ENCODE peak calls at places on chromosomes 2 and 18, in ten cellular contexts. V, R, B, Q, F, E, Y, K, W and O are unnamed samples. For H3K36me3, the result is how much of the 10 kb centered on the place peaks cover.

GRCh38 chr2:153165021-153165420 is 313.5 kb downstream of the RPRM start:
- DNase-seq in V (no peak), R (no peak), B (no peak), Q (no peak), F (no peak), E (no peak), Y (no peak), K (no peak), W (no peak), O (no peak)

GRCh38 chr2:194346189-194346588 is 1310.8 kb upstream of the SLC39A10 start:
- DNase-seq in V (no peak), R (no peak), B (no peak), Q (no peak), F (no peak), E (no peak), Y (no peak), K (no peak), W (no peak), O (no peak)

GRCh38 chr2:112055833-112056625 is 960 bp downstream of the TMEM87B start:
- DNase-seq in V (peak), R (peak), B (peak), Q (peak), F (peak), E (peak), Y (peak), K (peak), W (peak), O (peak)

GRCh38 chr2:27080140-27080469 is 1.7 kb downstream of the EMILIN1 start:
- DNase-seq in V (no peak), R (no peak), B (peak), Q (no peak), F (no peak), E (no peak), Y (no peak), K (no peak), W (no peak), O (no peak)

GRCh38 chr2:21175895-21176646 is 52.3 kb downstream of the TDRD15 start:
- DNase-seq in V (no peak), R (peak), B (no peak), Q (no peak), F (peak), E (peak), Y (peak), K (peak), W (no peak), O (no peak)

GRCh38 chr2:218605438-218605837 is 2.3 kb upstream of the PLCD4 start:
- DNase-seq in V (peak), R (no peak), B (no peak), Q (peak), F (no peak), E (no peak), Y (no peak), K (peak), W (no peak), O (peak)

GRCh38 chr18:32899819-32900218 is 127.0 kb upstream of the KLHL14 start:
- DNase-seq in V (no peak), R (no peak), B (no peak), Q (no peak), F (no peak), E (no peak), Y (no peak), K (peak), W (no peak), O (no peak)

GRCh38 chr18:40124107-40124506 is 1830.9 kb upstream of the PIK3C3 start:
- DNase-seq in V (no peak), R (no peak), B (no peak), Q (peak), F (no peak), E (peak), Y (no peak), K (peak), W (no peak), O (peak)

GRCh38 chr18:8358066-8358795 is 251.0 kb upstream of the RAB12 start:
- DNase-seq in V (no peak), R (no peak), B (no peak), Q (no peak), F (no peak), E (no peak), Y (no peak), K (no peak), W (no peak), O (no peak)

GRCh38 chr18:48066225-48066652 is 135.8 kb upstream of the SMAD2 start:
- DNase-seq in V (no peak), R (no peak), B (no peak), Q (no peak), F (no peak), E (no peak), Y (no peak), K (no peak), W (no peak), O (no peak)

GRCh38 chr2:43363086-43363485 is 136.7 kb upstream of the ZFP36L2 start:
- DNase-seq in V (no peak), R (no peak), B (no peak), Q (no peak), F (no peak), E (no peak), Y (no peak), K (no peak), W (no peak), O (no peak)

GRCh38 chr2:165778653-165779451 is 15.2 kb downstream of the GALNT3 start:
- DNase-seq in V (no peak), R (peak), B (no peak), Q (no peak), F (peak), E (no peak), Y (no peak), K (no peak), W (no peak), O (no peak)

GRCh38 chr2:12507295-12507694 is 209.4 kb upstream of the TRIB2 start:
- DNase-seq in V (no peak), R (no peak), B (peak), Q (no peak), F (no peak), E (peak), Y (peak), K (peak), W (no peak), O (peak)

GRCh38 chr18:45325791-45326190 is 289.5 kb upstream of the SLC14A2 start:
- DNase-seq in V (no peak), R (no peak), B (no peak), Q (no peak), F (no peak), E (no peak), Y (no peak), K (no peak), W (no peak), O (peak)

GRCh38 chr18:36411745-36412168 is 114.2 kb downstream of the FHOD3 start:
- DNase-seq in V (no peak), R (peak), B (no peak), Q (peak), F (peak), E (peak), Y (no peak), K (peak), W (no peak), O (no peak)

GRCh38 chr2:47334356-47335136 is 68.4 kb upstream of the MSH2 start:
- DNase-seq in V (no peak), R (peak), B (no peak), Q (peak), F (no peak), E (peak), Y (no peak), K (no peak), W (no peak), O (no peak)

GRCh38 chr18:68847219-68847860 is 49.5 kb downstream of the CCDC102B start:
- DNase-seq in V (no peak), R (peak), B (no peak), Q (no peak), F (no peak), E (peak), Y (no peak), K (peak), W (no peak), O (peak)

GRCh38 chr18:35605686-35606417 is 24.3 kb downstream of the GALNT1 start:
- DNase-seq in V (no peak), R (peak), B (no peak), Q (peak), F (no peak), E (peak), Y (no peak), K (peak), W (no peak), O (no peak)

GRCh38 chr2:156331572-156332451 is 709 bp downstream of the NR4A2 start:
- DNase-seq in V (peak), R (peak), B (peak), Q (peak), F (peak), E (peak), Y (peak), K (peak), W (peak), O (no peak)

GRCh38 chr18:13302611-13303267 is 84.2 kb downstream of the LDLRAD4 start:
- DNase-seq in V (no peak), R (no peak), B (no peak), Q (no peak), F (peak), E (no peak), Y (peak), K (no peak), W (no peak), O (no peak)

GRCh38 chr2:105683145-105683544 is 61.6 kb upstream of the NCK2 start:
- DNase-seq in V (no peak), R (no peak), B (no peak), Q (no peak), F (no peak), E (no peak), Y (no peak), K (no peak), W (no peak), O (no peak)

GRCh38 chr2:241636983-241637232 is at the start of gene THAP4:
- DNase-seq in V (no peak), R (no peak), B (no peak), Q (no peak), F (no peak), E (no peak), Y (peak), K (no peak), W (peak), O (no peak)

GRCh38 chr2:64929329-64929728 is 59.9 kb upstream of the SLC1A4 start:
- DNase-seq in V (no peak), R (no peak), B (no peak), Q (no peak), F (no peak), E (no peak), Y (no peak), K (no peak), W (no peak), O (no peak)

GRCh38 chr2:90645-91312 is 44.5 kb upstream of the FAM110C start:
- DNase-seq in V (no peak), R (no peak), B (no peak), Q (no peak), F (no peak), E (no peak), Y (no peak), K (no peak), W (no peak), O (no peak)

GRCh38 chr2:188609321-188610049 is 317.8 kb downstream of the GULP1 start:
- DNase-seq in V (no peak), R (no peak), B (no peak), Q (peak), F (no peak), E (no peak), Y (no peak), K (peak), W (no peak), O (no peak)

GRCh38 chr2:10790228-10790973 is 22.2 kb downstream of the PDIA6 start:
- DNase-seq in V (no peak), R (no peak), B (no peak), Q (no peak), F (peak), E (no peak), Y (no peak), K (no peak), W (no peak), O (peak)

GRCh38 chr2:194104687-194105086 is 1552.3 kb upstream of the SLC39A10 start:
- DNase-seq in V (no peak), R (no peak), B (no peak), Q (no peak), F (no peak), E (no peak), Y (no peak), K (no peak), W (no peak), O (no peak)

GRCh38 chr2:196256585-196256984 is 85.2 kb upstream of the STK17B start:
- DNase-seq in V (no peak), R (no peak), B (no peak), Q (no peak), F (no peak), E (no peak), Y (no peak), K (no peak), W (no peak), O (no peak)

GRCh38 chr2:222572264-222572721 is 83.6 kb downstream of the FARSB start:
- DNase-seq in V (no peak), R (no peak), B (no peak), Q (peak), F (no peak), E (peak), Y (no peak), K (no peak), W (no peak), O (no peak)

GRCh38 chr2:235638541-235639192 is 144.8 kb downstream of the AGAP1 start:
- DNase-seq in V (peak), R (no peak), B (no peak), Q (no peak), F (no peak), E (no peak), Y (no peak), K (no peak), W (no peak), O (no peak)

GRCh38 chr2:44358498-44358897 is 2.8 kb downstream of the PREPL start:
- DNase-seq in V (peak), R (peak), B (no peak), Q (peak), F (peak), E (peak), Y (peak), K (peak), W (no peak), O (peak)

GRCh38 chr2:29025711-29026110 is 44.6 kb downstream of the TOGARAM2 start:
- DNase-seq in V (no peak), R (no peak), B (no peak), Q (no peak), F (no peak), E (no peak), Y (no peak), K (no peak), W (no peak), O (no peak)

GRCh38 chr2:40317047-40317446 is 134.8 kb downstream of the SLC8A1 start:
- DNase-seq in V (no peak), R (no peak), B (no peak), Q (no peak), F (no peak), E (peak), Y (no peak), K (peak), W (no peak), O (no peak)

GRCh38 chr2:104213758-104214157 is 640.2 kb upstream of the POU3F3 start:
- DNase-seq in V (no peak), R (no peak), B (no peak), Q (no peak), F (no peak), E (no peak), Y (no peak), K (no peak), W (no peak), O (no peak)

GRCh38 chr2:169862816-169863215 is 35.6 kb downstream of the UBR3 start:
- DNase-seq in V (no peak), R (no peak), B (no peak), Q (no peak), F (no peak), E (no peak), Y (no peak), K (no peak), W (no peak), O (no peak)

GRCh38 chr2:54669677-54670484 is 53.6 kb upstream of the EML6 start:
- DNase-seq in V (no peak), R (no peak), B (no peak), Q (peak), F (peak), E (peak), Y (peak), K (peak), W (peak), O (no peak)

GRCh38 chr18:14916181-14916580 is 168.2 kb downstream of the ANKRD30B start:
- DNase-seq in V (no peak), R (no peak), B (no peak), Q (no peak), F (no peak), E (no peak), Y (no peak), K (no peak), W (no peak), O (no peak)

GRCh38 chr2:174341301-174341994 is 6.7 kb downstream of the SP9 start:
- DNase-seq in V (peak), R (peak), B (peak), Q (peak), F (peak), E (peak), Y (peak), K (peak), W (peak), O (peak)
- H3K4me3 ChIP-seq in V (peak), R (no peak), B (no peak), Q (peak), F (no peak), E (no peak), Y (no peak), K (no peak), W (no peak), O (no peak)

GRCh38 chr2:234162876-234163275 is 112.4 kb downstream of the SPP2 start:
- DNase-seq in V (no peak), R (no peak), B (no peak), Q (no peak), F (no peak), E (peak), Y (no peak), K (no peak), W (no peak), O (no peak)
- H3K36me3 ChIP-seq in V (under half), R (under half), B (under half), Q (under half), F (under half), E (under half), Y (under half), K (under half), W (under half), O (under half)

GRCh38 chr18:3447895-3448844 is 1.8 kb upstream of the TGIF1 start:
- DNase-seq in V (peak), R (peak), B (peak), Q (peak), F (peak), E (peak), Y (peak), K (peak), W (peak), O (peak)
- TF ChIP-seq CTCF in V (peak), R (peak), B (no peak), Q (peak), F (no peak), E (peak), Y (no peak), K (peak), W (no peak), O (peak)

GRCh38 chr2:129439686-129440302 is 539.7 kb upstream of the RAB6C start:
- DNase-seq in V (no peak), R (no peak), B (no peak), Q (no peak), F (no peak), E (no peak), Y (no peak), K (no peak), W (no peak), O (no peak)

GRCh38 chr2:129444417-129445150 is 534.9 kb upstream of the RAB6C start:
- DNase-seq in V (no peak), R (no peak), B (no peak), Q (no peak), F (no peak), E (no peak), Y (no peak), K (no peak), W (no peak), O (no peak)

GRCh38 chr2:129441610-129442009 is 537.9 kb upstream of the RAB6C start:
- DNase-seq in V (no peak), R (no peak), B (no peak), Q (no peak), F (no peak), E (no peak), Y (no peak), K (no peak), W (no peak), O (no peak)

GRCh38 chr2:129438501-129439057 is 540.9 kb upstream of the RAB6C start:
- DNase-seq in V (no peak), R (no peak), B (no peak), Q (no peak), F (no peak), E (no peak), Y (no peak), K (no peak), W (no peak), O (no peak)

GRCh38 chr2:129443235-129443884 is 536.1 kb upstream of the RAB6C start:
- DNase-seq in V (no peak), R (no peak), B (no peak), Q (no peak), F (no peak), E (no peak), Y (no peak), K (no peak), W (no peak), O (no peak)
- H3K4me3 ChIP-seq in V (no peak), R (no peak), B (no peak), Q (no peak), F (no peak), E (no peak), Y (no peak), K (no peak), W (no peak), O (no peak)

GRCh38 chr2:135844285-135844985 is 7.5 kb upstream of the LCT start:
- DNase-seq in V (no peak), R (no peak), B (no peak), Q (no peak), F (no peak), E (peak), Y (no peak), K (no peak), W (no peak), O (no peak)
- H3K36me3 ChIP-seq in V (half or more), R (half or more), B (under half), Q (under half), F (under half), E (under half), Y (under half), K (under half), W (under half), O (under half)

GRCh38 chr2:33452545-33452944 is 23.9 kb upstream of the RASGRP3 start:
- DNase-seq in V (no peak), R (no peak), B (no peak), Q (no peak), F (no peak), E (no peak), Y (no peak), K (no peak), W (no peak), O (no peak)
- TF ChIP-seq CTCF in V (no peak), R (no peak), B (no peak), Q (no peak), F (no peak), E (no peak), Y (no peak), K (no peak), W (no peak), O (no peak)

DNA sequence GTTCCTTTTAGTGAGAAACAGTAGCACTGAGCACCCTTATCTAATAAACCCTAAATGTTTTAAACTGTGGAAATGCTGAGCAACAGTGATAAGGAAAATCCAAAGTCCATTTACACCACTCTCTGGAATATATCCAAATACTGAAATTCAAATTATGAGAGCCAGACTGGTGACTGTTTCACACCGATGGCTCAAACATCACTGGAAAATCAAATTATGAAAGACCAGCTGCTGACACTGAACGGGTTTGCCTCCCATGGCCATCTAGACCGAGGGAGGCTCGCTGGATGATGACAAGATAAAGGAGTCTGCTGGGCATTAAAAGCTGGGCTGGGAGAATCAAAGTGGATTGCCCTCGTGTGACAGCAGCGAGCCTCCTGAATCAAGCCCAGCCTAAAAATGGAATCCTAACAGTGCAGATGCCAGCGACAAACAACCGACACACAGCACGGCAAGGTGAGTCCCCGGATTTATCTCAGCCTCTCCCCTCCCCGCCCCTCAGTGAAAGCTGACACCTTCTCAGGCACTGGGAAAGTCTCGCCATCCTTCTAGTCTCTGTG is 30.3 kb downstream of the SERPINE2 start:
- DNase-seq in V (no peak), R (no peak), B (no peak), Q (no peak), F (peak), E (no peak), Y (no peak), K (no peak), W (no peak), O (no peak)
- H3K4me3 ChIP-seq in V (no peak), R (no peak), B (no peak), Q (no peak), F (no peak), E (no peak), Y (no peak), K (no peak), W (no peak), O (no peak)

GRCh38 chr2:225288986-225289385 is 110.5 kb upstream of the NYAP2 start:
- DNase-seq in V (no peak), R (no peak), B (no peak), Q (peak), F (no peak), E (peak), Y (no peak), K (no peak), W (no peak), O (no peak)

GRCh38 chr2:225282858-225283693 is 116.4 kb upstream of the NYAP2 start:
- DNase-seq in V (no peak), R (peak), B (no peak), Q (peak), F (peak), E (peak), Y (peak), K (peak), W (no peak), O (peak)
- H3K36me3 ChIP-seq in V (under half), R (under half), B (under half), Q (under half), F (under half), E (under half), Y (under half), K (under half), W (under half), O (under half)

GRCh38 chr18:21191596-21192307 is 50.3 kb upstream of the GREB1L start:
- DNase-seq in V (peak), R (peak), B (no peak), Q (peak), F (peak), E (peak), Y (peak), K (peak), W (peak), O (no peak)
- TF ChIP-seq CTCF in V (peak), R (peak), B (no peak), Q (peak), F (no peak), E (peak), Y (peak), K (peak), W (no peak), O (peak)